ENCODE peak calls at places on chromosome 11, in five cellular contexts. E is tibial nerve, S is heart left ventricle, L is tibial artery, F is mammary epithelial cell. Y is an unnamed sample.

GRCh38 chr11:5196731-5197130 is 3.8 kb downstream of the OR51V1 start:
- DNase-seq in S (no peak), F (no peak), L (no peak), E (no peak), Y (no peak)

GRCh38 chr11:119147604-119148333 is 1.1 kb upstream of the ABCG4 start:
- DNase-seq in E (no peak), F (no peak), L (no peak), S (no peak), Y (no peak)

GRCh38 chr11:118226294-118226693 is 1.5 kb upstream of the JAML start:
- DNase-seq in S (no peak), L (peak), F (no peak), E (no peak), Y (no peak)

GRCh38 chr11:34811858-34812257 is 104.3 kb downstream of the APIP start:
- DNase-seq in L (no peak), F (no peak), E (no peak), S (no peak), Y (no peak)

GRCh38 chr11:120689591-120689990 is 178.0 kb downstream of the GRIK4 start:
- DNase-seq in S (no peak), F (no peak), L (no peak), E (no peak), Y (peak)

GRCh38 chr11:35126000-35126878 is 12.7 kb upstream of the CD44 start:
- DNase-seq in E (no peak), S (no peak), F (no peak), L (no peak), Y (no peak)

GRCh38 chr11:40877256-40877655 is 582.2 kb downstream of the LRRC4C start:
- DNase-seq in L (no peak), S (no peak), E (no peak), F (peak), Y (peak)

GRCh38 chr11:123093686-123094085 is 31.8 kb upstream of the HSPA8 start:
- DNase-seq in S (no peak), F (no peak), L (no peak), E (no peak), Y (no peak)

GRCh38 chr11:108069947-108070346 is 51.4 kb upstream of the ACAT1 start:
- DNase-seq in F (peak), S (no peak), L (no peak), E (no peak), Y (no peak)

GRCh38 chr11:126341760-126342161 is 13.7 kb upstream of the ST3GAL4 start:
- DNase-seq in E (no peak), L (no peak), F (peak), S (no peak), Y (peak)

GRCh38 chr11:29272019-29272654 is 744.7 kb downstream of the KCNA4 start:
- DNase-seq in S (no peak), F (peak), E (no peak), L (no peak), Y (peak)

GRCh38 chr11:9180784-9181183 is 84.4 kb downstream of the DENND5A start:
- DNase-seq in F (peak), S (no peak), E (no peak), L (no peak), Y (no peak)

GRCh38 chr11:12922980-12923507 is 86.1 kb upstream of the RASSF10 start:
- DNase-seq in L (no peak), S (no peak), E (no peak), F (no peak), Y (no peak)

GRCh38 chr11:10490032-10490397 is 35.0 kb downstream of the AMPD3 start:
- DNase-seq in E (no peak), L (no peak), F (no peak), S (no peak), Y (no peak)

GRCh38 chr11:12719221-12719620 is 45.0 kb downstream of the TEAD1 start:
- DNase-seq in F (no peak), S (no peak), L (no peak), E (no peak), Y (no peak)

GRCh38 chr11:3849297-3849874 is 6.1 kb upstream of the STIM1 start:
- DNase-seq in F (peak), E (no peak), L (no peak), S (no peak), Y (peak)

GRCh38 chr11:120178441-120179070 is 32.3 kb upstream of the OAF start:
- DNase-seq in F (no peak), S (no peak), E (no peak), L (no peak), Y (no peak)

GRCh38 chr11:75851203-75851602 is 36.2 kb downstream of the UVRAG start:
- DNase-seq in L (no peak), F (no peak), S (no peak), E (no peak), Y (no peak)

GRCh38 chr11:95713428-95713827 is 76.2 kb downstream of the FAM76B start:
- DNase-seq in S (no peak), L (no peak), E (no peak), F (no peak), Y (no peak)

GRCh38 chr11:61139391-61139790 is 21.8 kb downstream of the VPS37C start:
- DNase-seq in L (no peak), S (no peak), E (no peak), F (no peak), Y (no peak)

GRCh38 chr11:105975128-105975527 is 46.9 kb downstream of the MSANTD4 start:
- DNase-seq in S (no peak), L (no peak), F (peak), E (no peak), Y (no peak)

GRCh38 chr11:70473186-70473872 is 75.0 kb downstream of the CTTN start:
- DNase-seq in S (no peak), F (no peak), E (no peak), L (no peak), Y (no peak)

GRCh38 chr11:73040046-73040445 is 102.1 kb downstream of the FCHSD2 start:
- DNase-seq in L (no peak), S (no peak), F (no peak), E (no peak), Y (no peak)

GRCh38 chr11:111465400-111465799 is 46.8 kb downstream of the BTG4 start:
- DNase-seq in E (no peak), F (peak), S (no peak), L (no peak), Y (peak)

GRCh38 chr11:62713343-62713742 is 5.9 kb downstream of the GNG3 start:
- DNase-seq in F (no peak), L (no peak), S (peak), E (no peak), Y (no peak)

GRCh38 chr11:116167706-116168458 is 604.9 kb downstream of the BUD13 start:
- DNase-seq in F (no peak), S (no peak), L (no peak), E (no peak), Y (no peak)

GRCh38 chr11:46431211-46431610 is 39.6 kb upstream of the CHRM4 start:
- DNase-seq in S (no peak), E (no peak), L (no peak), F (no peak), Y (no peak)

GRCh38 chr11:114209343-114209742 is 86.9 kb upstream of the NNMT start:
- DNase-seq in E (no peak), L (no peak), F (no peak), S (no peak), Y (no peak)

GRCh38 chr11:75425422-75425821 is 7.6 kb downstream of the KLHL35 start:
- DNase-seq in F (no peak), L (no peak), E (no peak), S (no peak), Y (no peak)

GRCh38 chr11:47464479-47464878 is 15.5 kb upstream of the RAPSN start:
- DNase-seq in S (no peak), F (no peak), L (no peak), E (no peak), Y (no peak)

GRCh38 chr11:64655901-64656601 is 65.0 kb downstream of the SLC22A12 start:
- DNase-seq in L (no peak), F (peak), E (no peak), S (no peak), Y (peak)

GRCh38 chr11:64654439-64654838 is 63.4 kb downstream of the SLC22A12 start:
- DNase-seq in E (no peak), S (no peak), F (no peak), L (no peak), Y (no peak)

GRCh38 chr11:64659417-64660144 is 63.4 kb downstream of the NRXN2 start:
- DNase-seq in E (no peak), S (no peak), F (peak), L (no peak), Y (peak)

GRCh38 chr11:64654958-64655541 is 64.0 kb downstream of the SLC22A12 start:
- DNase-seq in F (no peak), E (no peak), L (no peak), S (no peak), Y (no peak)

DNA sequence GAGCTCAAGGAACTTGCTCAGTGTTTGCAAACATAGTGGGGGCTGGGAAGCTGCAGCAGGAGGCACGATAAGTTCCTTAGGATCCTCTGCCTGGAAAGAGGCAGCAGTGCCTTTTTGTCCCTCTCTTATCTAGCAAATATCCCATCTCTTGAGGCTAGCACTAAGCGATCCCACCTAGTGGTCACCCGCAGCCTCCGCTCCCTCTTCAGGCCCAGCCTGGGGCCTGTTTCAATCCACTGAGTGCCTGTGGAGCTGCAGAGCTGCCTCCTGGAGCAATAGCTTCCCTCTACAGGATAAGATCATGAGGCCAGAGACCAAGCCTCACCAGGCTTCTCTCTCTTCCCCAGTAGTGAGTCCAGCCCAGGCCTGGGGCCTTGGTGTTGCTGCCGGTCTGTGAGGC is 65.8 kb downstream of the SLC22A12 start:
- DNase-seq in F (no peak), L (no peak), S (no peak), E (no peak), Y (no peak)
- TF ChIP-seq CTCF in F (no peak), L (no peak), S (no peak), E (no peak), Y (no peak)

GRCh38 chr11:94543695-94544581 is at the start of gene FUT4:
- DNase-seq in L (peak), S (peak), F (peak), E (peak), Y (peak)
- H3K4me3 ChIP-seq in L (peak), S (peak), F (peak), E (peak), Y (peak)

GRCh38 chr11:58742981-58743880 is 11.5 kb upstream of the GLYAT start:
- DNase-seq in F (no peak), S (no peak), E (no peak), L (no peak), Y (no peak)
- TF ChIP-seq CTCF in F (peak), S (no peak), E (no peak), L (no peak), Y (no peak)

DNA sequence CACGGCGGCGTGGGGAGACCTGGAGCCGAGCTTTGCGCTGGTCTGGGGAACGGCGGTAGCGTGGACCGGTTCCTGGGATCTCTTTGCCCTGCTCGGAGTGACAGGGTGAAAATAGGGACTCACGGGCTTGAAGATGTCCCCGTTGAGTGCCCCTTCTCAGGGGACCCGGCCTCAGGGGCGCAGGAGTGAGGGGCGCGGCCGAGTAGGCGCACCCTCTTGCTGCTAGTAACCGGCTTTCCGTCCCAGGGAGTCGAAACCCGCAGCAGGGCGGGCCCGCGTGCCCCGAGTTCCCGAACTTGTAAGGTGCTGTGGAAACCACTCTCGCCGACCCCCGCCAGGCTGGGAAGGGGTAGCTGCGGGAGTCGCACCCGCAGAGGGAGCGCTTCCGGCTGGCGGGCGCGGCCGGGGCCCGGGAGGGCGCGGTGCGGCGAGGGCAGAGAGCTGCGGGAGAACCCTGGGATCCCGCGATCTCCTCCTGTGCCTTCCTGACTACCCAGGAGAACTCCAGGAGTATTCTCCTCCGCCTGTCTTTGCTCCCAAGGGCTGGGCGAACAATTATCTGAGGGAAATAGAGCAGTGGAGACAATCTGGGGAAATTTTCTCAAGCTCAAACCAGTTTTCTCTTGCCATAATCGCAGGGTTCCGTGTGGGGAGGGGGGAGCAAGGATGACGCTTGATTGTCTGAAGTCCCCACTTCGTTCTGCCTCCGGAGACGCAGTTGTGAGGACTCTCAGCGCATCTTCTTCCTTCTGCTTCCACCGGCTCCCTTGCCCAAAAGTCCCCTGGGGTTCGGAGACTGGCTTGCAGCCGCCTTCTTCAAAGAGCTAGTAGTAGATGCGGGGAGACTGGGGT is 673 bp downstream of the NELL1 start:
- DNase-seq in S (no peak), F (no peak), L (no peak), E (no peak), Y (no peak)
- H3K4me3 ChIP-seq in S (peak), F (no peak), L (peak), E (no peak), Y (no peak)

GRCh38 chr11:125140251-125140650 is 24.3 kb upstream of the PKNOX2 start:
- DNase-seq in E (no peak), L (no peak), F (no peak), S (no peak), Y (no peak)
- TF ChIP-seq CTCF in E (no peak), L (no peak), F (no peak), S (no peak), Y (no peak)

DNA sequence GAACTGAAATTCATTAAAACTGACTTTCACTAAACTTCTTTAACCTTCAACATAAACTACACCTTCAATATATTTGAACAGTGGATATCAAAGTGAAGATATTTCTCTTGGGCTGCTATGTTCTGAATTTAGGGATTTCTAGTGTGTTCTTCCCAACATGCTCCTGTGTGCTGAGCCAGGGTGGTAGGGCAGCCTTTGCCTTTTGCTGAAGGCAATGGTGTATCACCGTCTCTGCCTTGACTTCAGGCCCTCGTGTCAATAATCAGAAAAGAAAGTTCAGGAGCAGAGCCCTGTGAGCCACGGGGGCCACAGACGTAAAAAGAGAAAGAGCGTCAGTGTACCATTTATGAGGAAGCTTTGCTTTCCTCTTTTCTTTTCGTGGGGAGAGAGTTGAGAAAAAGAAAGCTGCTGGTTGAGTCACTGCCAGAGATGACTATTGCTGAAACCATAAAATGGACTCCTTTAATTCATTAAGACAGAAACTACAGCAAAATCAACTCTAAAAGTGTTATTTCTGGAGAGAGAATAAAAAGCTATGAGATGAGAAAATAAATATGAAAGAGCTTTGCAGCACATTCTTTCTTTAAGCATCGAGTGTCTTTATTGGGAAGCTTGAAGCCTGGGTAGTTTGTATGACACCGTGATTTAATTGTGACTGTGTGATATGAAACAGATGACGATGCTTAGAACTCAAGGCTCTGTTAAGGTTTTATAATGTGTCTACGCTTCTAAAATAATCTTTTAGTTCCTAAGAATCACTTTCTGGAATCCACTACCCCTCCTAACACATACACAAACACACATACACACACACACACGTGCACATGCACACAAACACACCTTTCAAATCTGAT is 271.8 kb upstream of the MTNR1B start:
- DNase-seq in F (no peak), S (no peak), L (no peak), E (no peak), Y (no peak)
- H3K4me3 ChIP-seq in F (no peak), S (no peak), L (no peak), E (no peak), Y (no peak)